ENCODE peak calls at places on chromosomes 12 and 14, in four cellular contexts. One of them, this sample, is unnamed.

GRCh38 chr12:46438719-46439319 is 66.2 kb upstream of the SLC38A2 start:
- DNase-seq in GM23248: no peak
- DNase-seq in fibroblast of lung: no peak
- DNase-seq in hepatocyte: no peak
- DNase-seq in this sample: no peak

GRCh38 chr12:114963846-114964245 is 279.9 kb upstream of the TBX3 start:
- DNase-seq in GM23248: no peak
- DNase-seq in fibroblast of lung: no peak
- DNase-seq in hepatocyte: no peak
- DNase-seq in this sample: no peak

GRCh38 chr12:79844693-79845092 is 90.2 kb downstream of the PPP1R12A start:
- DNase-seq in GM23248: peak
- DNase-seq in fibroblast of lung: peak
- DNase-seq in hepatocyte: peak
- DNase-seq in this sample: peak

GRCh38 chr12:63889236-63889635 is 44.7 kb downstream of the SRGAP1 start:
- DNase-seq in GM23248: peak
- DNase-seq in fibroblast of lung: peak
- DNase-seq in hepatocyte: peak
- DNase-seq in this sample: peak

GRCh38 chr14:93748208-93749080 is 39.8 kb downstream of the PRIMA1 start:
- DNase-seq in GM23248: no peak
- DNase-seq in fibroblast of lung: no peak
- DNase-seq in hepatocyte: no peak
- DNase-seq in this sample: peak

GRCh38 chr12:130074661-130075406 is 87.4 kb upstream of the FZD10 start:
- DNase-seq in GM23248: no peak
- DNase-seq in fibroblast of lung: no peak
- DNase-seq in hepatocyte: no peak
- DNase-seq in this sample: no peak

GRCh38 chr12:12686472-12686871 is 9.5 kb downstream of the GPR19 start:
- DNase-seq in GM23248: peak
- DNase-seq in fibroblast of lung: no peak
- DNase-seq in hepatocyte: no peak
- DNase-seq in this sample: no peak

GRCh38 chr14:66104486-66104885 is 381.7 kb upstream of the CCDC196 start:
- DNase-seq in GM23248: no peak
- DNase-seq in fibroblast of lung: no peak
- DNase-seq in hepatocyte: no peak
- DNase-seq in this sample: no peak

GRCh38 chr12:114405449-114406271 is at the start of gene TBX5:
- DNase-seq in GM23248: peak
- DNase-seq in fibroblast of lung: peak
- DNase-seq in hepatocyte: peak
- DNase-seq in this sample: peak

GRCh38 chr12:95198914-95199313 is 18.4 kb downstream of the FGD6 start:
- DNase-seq in GM23248: no peak
- DNase-seq in fibroblast of lung: no peak
- DNase-seq in hepatocyte: no peak
- DNase-seq in this sample: no peak

GRCh38 chr12:65892905-65893304 is 68.6 kb downstream of the HMGA2 start:
- DNase-seq in GM23248: peak
- DNase-seq in fibroblast of lung: peak
- DNase-seq in hepatocyte: no peak
- DNase-seq in this sample: no peak

GRCh38 chr12:78778339-78778738 is 86.2 kb upstream of the SYT1 start:
- DNase-seq in GM23248: peak
- DNase-seq in fibroblast of lung: no peak
- DNase-seq in hepatocyte: no peak
- DNase-seq in this sample: no peak

GRCh38 chr14:65495196-65495595 is 82.7 kb downstream of the FUT8 start:
- DNase-seq in GM23248: peak
- DNase-seq in fibroblast of lung: peak
- DNase-seq in hepatocyte: no peak
- DNase-seq in this sample: no peak

GRCh38 chr14:94029671-94030203 is 3.6 kb downstream of the OTUB2 start:
- DNase-seq in GM23248: no peak
- DNase-seq in fibroblast of lung: no peak
- DNase-seq in hepatocyte: no peak
- DNase-seq in this sample: no peak

GRCh38 chr14:105159344-105159743 is 9.2 kb downstream of the JAG2 start:
- DNase-seq in GM23248: no peak
- DNase-seq in fibroblast of lung: no peak
- DNase-seq in hepatocyte: no peak
- DNase-seq in this sample: no peak

GRCh38 chr14:78170203-78170602 is at the start of gene NRXN3:
- DNase-seq in GM23248: no peak
- DNase-seq in fibroblast of lung: no peak
- DNase-seq in hepatocyte: peak
- DNase-seq in this sample: peak

GRCh38 chr12:102642199-102642598 is 161.8 kb upstream of the IGF1 start:
- DNase-seq in GM23248: peak
- DNase-seq in fibroblast of lung: no peak
- DNase-seq in hepatocyte: no peak
- DNase-seq in this sample: no peak

GRCh38 chr14:106802413-106803364 is 1276.3 kb downstream of the TMEM121 start:
- DNase-seq in GM23248: no peak
- DNase-seq in fibroblast of lung: no peak
- DNase-seq in hepatocyte: no peak
- DNase-seq in this sample: no peak

DNA sequence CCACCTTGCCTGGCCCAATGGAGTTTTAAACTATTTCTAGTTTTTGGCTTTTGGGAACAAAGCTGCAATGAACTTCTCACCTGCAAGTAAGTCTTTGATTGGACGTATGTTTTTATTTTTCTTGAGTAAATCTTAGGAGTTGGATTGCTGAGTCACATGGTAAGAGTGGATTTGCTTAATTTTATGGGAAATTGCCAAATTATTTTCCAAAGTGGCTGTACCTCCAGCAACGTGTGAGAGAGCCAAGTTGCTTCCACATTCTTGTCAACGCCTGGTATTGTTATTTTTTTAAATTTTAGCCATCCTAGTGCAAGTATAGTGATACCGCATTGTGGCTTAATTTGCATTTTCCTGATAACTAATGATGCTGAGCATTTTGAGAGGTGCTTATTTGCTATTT is 136.6 kb downstream of the LMNTD1 start:
- DNase-seq in GM23248: no peak
- DNase-seq in fibroblast of lung: no peak
- DNase-seq in hepatocyte: no peak
- DNase-seq in this sample: no peak
- H3K4me3 ChIP-seq in GM23248: no peak
- H3K4me3 ChIP-seq in fibroblast of lung: no peak
- H3K4me3 ChIP-seq in hepatocyte: no peak
- H3K4me3 ChIP-seq in this sample: no peak

GRCh38 chr12:20822415-20822814 is 11.9 kb downstream of the SLCO1B3 start:
- DNase-seq in GM23248: no peak
- DNase-seq in fibroblast of lung: no peak
- DNase-seq in hepatocyte: no peak
- DNase-seq in this sample: no peak

GRCh38 chr12:20822925-20823324 is 12.4 kb downstream of the SLCO1B3 start:
- DNase-seq in GM23248: no peak
- DNase-seq in fibroblast of lung: no peak
- DNase-seq in hepatocyte: no peak
- DNase-seq in this sample: no peak
- H2AFZ ChIP-seq in GM23248: no peak
- H2AFZ ChIP-seq in fibroblast of lung: no peak
- H2AFZ ChIP-seq in hepatocyte: no peak
- H2AFZ ChIP-seq in this sample: no peak

DNA sequence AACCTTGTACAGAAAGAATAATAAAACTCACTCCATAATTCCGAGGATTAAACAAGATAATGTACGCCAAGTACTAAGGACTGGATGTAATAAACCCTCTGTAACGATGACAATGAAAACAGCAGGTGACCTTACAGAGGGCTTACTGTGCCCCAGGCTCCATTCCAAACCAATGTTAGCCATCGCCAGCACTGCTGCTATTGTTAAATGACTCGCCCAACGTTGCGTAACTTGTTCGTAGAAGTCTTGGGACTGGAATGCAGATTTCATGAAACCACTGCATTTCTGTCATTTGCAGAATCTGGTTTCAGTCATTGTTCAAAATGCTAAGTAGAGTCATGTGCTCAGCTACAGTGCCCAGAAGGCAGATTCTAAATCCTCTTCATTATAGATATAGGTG is 728 bp upstream of the STON2 start:
- DNase-seq in GM23248: peak
- DNase-seq in fibroblast of lung: peak
- DNase-seq in hepatocyte: peak
- DNase-seq in this sample: peak
- H3K4me3 ChIP-seq in GM23248: peak
- H3K4me3 ChIP-seq in fibroblast of lung: no peak
- H3K4me3 ChIP-seq in hepatocyte: no peak
- H3K4me3 ChIP-seq in this sample: peak

DNA sequence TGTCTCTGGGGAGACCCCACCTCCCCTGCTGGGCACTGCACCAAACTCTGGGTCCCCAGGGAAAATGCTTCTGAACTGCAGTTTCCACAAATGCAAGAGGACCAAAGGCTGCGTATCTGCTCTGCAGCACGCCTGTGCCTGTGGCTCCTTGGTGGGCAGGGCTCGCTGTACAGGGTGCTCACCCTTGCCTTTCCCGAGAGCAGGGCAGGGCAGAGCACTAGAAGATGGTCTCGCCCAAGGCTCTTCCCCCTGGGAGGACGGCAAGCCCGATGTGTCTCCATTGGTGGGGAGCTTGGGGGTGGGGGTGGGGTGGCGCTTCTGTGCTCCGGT is 175.3 kb upstream of the RTL1 start:
- DNase-seq in GM23248: no peak
- DNase-seq in fibroblast of lung: no peak
- DNase-seq in hepatocyte: no peak
- DNase-seq in this sample: no peak
- H2AFZ ChIP-seq in GM23248: no peak
- H2AFZ ChIP-seq in fibroblast of lung: no peak
- H2AFZ ChIP-seq in hepatocyte: no peak
- H2AFZ ChIP-seq in this sample: no peak

DNA sequence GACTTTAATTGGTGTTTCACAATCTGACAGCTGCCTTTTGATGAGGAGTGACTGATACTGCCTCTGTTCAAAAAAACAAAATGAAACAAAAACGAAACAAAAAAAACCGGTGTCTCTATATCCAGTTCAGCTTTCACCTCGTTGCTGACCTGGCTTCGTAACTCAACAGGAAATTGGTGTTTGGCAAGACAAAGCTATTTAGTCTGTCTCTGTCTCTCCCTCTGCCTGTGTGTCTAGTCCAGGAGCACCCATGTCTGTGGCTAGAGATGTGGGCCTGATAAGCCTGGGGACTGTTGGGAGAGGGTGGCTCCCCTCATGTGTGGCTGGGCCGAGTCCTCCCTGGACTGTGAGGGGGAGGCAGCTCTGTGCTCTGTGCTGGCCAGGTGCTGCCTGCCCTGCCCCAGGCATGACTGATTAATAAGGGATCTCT is 11.3 kb downstream of the CACNA1C start:
- DNase-seq in GM23248: peak
- DNase-seq in fibroblast of lung: no peak
- DNase-seq in hepatocyte: no peak
- DNase-seq in this sample: peak
- H3K4me3 ChIP-seq in GM23248: peak
- H3K4me3 ChIP-seq in fibroblast of lung: no peak
- H3K4me3 ChIP-seq in hepatocyte: no peak
- H3K4me3 ChIP-seq in this sample: peak

GRCh38 chr12:117835113-117835512 is 133.7 kb downstream of the KSR2 start:
- DNase-seq in GM23248: no peak
- DNase-seq in fibroblast of lung: no peak
- DNase-seq in hepatocyte: no peak
- DNase-seq in this sample: peak

GRCh38 chr12:117830471-117830870 is 138.3 kb downstream of the KSR2 start:
- DNase-seq in GM23248: peak
- DNase-seq in fibroblast of lung: no peak
- DNase-seq in hepatocyte: no peak
- DNase-seq in this sample: peak

GRCh38 chr12:117829108-117829507 is 139.7 kb downstream of the KSR2 start:
- DNase-seq in GM23248: no peak
- DNase-seq in fibroblast of lung: no peak
- DNase-seq in hepatocyte: no peak
- DNase-seq in this sample: no peak

GRCh38 chr12:117836476-117836875 is 132.3 kb downstream of the KSR2 start:
- DNase-seq in GM23248: no peak
- DNase-seq in fibroblast of lung: no peak
- DNase-seq in hepatocyte: no peak
- DNase-seq in this sample: peak

DNA sequence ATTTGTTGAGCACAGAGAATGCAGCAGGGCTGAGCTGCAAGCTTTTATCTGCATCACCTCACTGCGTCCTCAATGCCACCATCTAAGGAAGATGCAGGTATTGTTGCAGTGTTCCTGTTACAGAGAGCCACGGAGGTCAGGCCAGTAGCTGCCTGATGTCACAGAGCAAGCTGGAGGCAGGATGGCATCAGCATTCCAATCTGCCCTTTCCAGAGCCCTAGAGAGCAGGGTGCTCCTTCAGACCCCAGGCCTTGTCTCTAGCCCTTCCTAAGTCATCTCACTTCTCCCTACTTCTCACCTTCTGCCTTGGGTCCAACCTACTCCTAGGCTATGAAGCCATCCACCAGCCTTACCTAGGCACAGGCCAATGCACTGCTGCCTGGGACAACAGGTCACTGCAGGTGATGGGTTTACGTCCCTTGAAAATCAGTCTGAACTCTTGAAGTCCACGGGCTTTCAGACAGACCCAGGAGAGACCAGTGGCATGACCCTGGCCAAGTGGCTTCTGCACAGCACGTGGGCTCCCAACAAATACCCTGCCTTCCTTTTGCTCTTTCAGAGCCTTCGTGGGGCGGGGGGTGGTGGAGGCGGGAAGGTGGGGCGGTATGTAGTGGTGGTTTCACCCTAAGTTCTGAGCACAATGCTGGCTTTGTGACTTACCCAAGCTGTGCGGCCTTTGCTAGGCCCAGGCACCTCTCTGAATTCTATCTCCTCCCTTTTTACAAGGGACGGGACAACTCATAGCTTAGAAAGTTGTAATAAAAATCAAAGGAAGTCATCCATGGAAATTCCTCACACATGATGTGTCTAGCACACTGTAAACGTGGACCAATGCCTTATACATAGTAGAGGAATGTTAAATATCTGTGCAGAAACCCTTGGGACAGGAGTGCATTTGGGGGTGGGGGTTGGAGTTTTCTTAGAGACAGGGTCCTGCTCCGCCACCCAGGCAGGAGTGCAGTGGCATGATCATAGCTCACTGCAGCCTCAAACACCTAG is 136.0 kb downstream of the KSR2 start:
- DNase-seq in GM23248: peak
- DNase-seq in fibroblast of lung: no peak
- DNase-seq in hepatocyte: no peak
- DNase-seq in this sample: peak
- H2AFZ ChIP-seq in GM23248: no peak
- H2AFZ ChIP-seq in fibroblast of lung: no peak
- H2AFZ ChIP-seq in hepatocyte: no peak
- H2AFZ ChIP-seq in this sample: peak

DNA sequence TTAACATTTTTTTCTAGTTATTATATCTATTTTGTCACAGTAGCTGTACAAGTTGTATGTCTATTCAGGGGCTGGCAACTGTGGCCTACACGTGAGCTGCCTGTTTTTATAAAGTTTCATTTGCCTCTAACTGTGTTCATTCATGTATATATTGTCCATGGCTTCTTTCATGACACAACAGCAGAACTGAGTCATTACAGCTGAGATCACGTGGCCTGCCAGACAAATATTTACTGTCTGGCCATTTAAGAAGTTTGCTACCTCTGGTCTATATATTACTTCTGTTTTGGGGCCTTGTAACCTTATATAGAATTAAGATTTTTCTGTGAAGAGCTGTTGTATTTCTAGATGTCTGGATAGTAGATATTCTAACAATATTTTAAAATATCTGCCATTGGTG is 37.9 kb downstream of the KIAA0586 start:
- DNase-seq in GM23248: peak
- DNase-seq in fibroblast of lung: peak
- DNase-seq in hepatocyte: peak
- DNase-seq in this sample: no peak
- H3K4me3 ChIP-seq in GM23248: no peak
- H3K4me3 ChIP-seq in fibroblast of lung: no peak
- H3K4me3 ChIP-seq in hepatocyte: no peak
- H3K4me3 ChIP-seq in this sample: no peak